ENCODE peak calls at places on chromosomes 12 and 14, in six cellular contexts. One of them, this sample, is unnamed.

GRCh38 chr14:106822905-106823304 is 1296.5 kb downstream of the TMEM121 start:
- DNase-seq in NCI-H1417: no peak
- DNase-seq in NCI-H748 treated with DMSO at 0.1 percent for 48 hours: no peak
- DNase-seq in activated T-helper 1 cell treated with anti-CD3 and anti-CD28 coated beads, Interleukin-2, amount 50 U/mL, for 16 hours: no peak
- DNase-seq in AG08396: no peak
- DNase-seq in activated naive CD4-positive, alpha-beta T cell: no peak
- DNase-seq in this sample: no peak

GRCh38 chr12:12992418-12993175 is 7.5 kb downstream of the HEBP1 start:
- DNase-seq in NCI-H1417: no peak
- DNase-seq in NCI-H748 treated with DMSO at 0.1 percent for 48 hours: no peak
- DNase-seq in activated T-helper 1 cell treated with anti-CD3 and anti-CD28 coated beads, Interleukin-2, amount 50 U/mL, for 16 hours: no peak
- DNase-seq in AG08396: peak
- DNase-seq in activated naive CD4-positive, alpha-beta T cell: no peak
- DNase-seq in this sample: no peak

GRCh38 chr12:39003541-39004160 is 98.3 kb upstream of the CPNE8 start:
- DNase-seq in NCI-H1417: no peak
- DNase-seq in NCI-H748 treated with DMSO at 0.1 percent for 48 hours: no peak
- DNase-seq in activated T-helper 1 cell treated with anti-CD3 and anti-CD28 coated beads, Interleukin-2, amount 50 U/mL, for 16 hours: no peak
- DNase-seq in AG08396: no peak
- DNase-seq in activated naive CD4-positive, alpha-beta T cell: no peak
- DNase-seq in this sample: no peak

GRCh38 chr12:10256064-10256463 is 43.4 kb downstream of the GABARAPL1 start:
- DNase-seq in NCI-H1417: no peak
- DNase-seq in NCI-H748 treated with DMSO at 0.1 percent for 48 hours: no peak
- DNase-seq in activated T-helper 1 cell treated with anti-CD3 and anti-CD28 coated beads, Interleukin-2, amount 50 U/mL, for 16 hours: no peak
- DNase-seq in AG08396: no peak
- DNase-seq in activated naive CD4-positive, alpha-beta T cell: no peak
- DNase-seq in this sample: no peak

GRCh38 chr12:39878753-39879152 is 227.1 kb downstream of the SLC2A13 start:
- DNase-seq in NCI-H1417: no peak
- DNase-seq in NCI-H748 treated with DMSO at 0.1 percent for 48 hours: no peak
- DNase-seq in activated T-helper 1 cell treated with anti-CD3 and anti-CD28 coated beads, Interleukin-2, amount 50 U/mL, for 16 hours: no peak
- DNase-seq in AG08396: no peak
- DNase-seq in activated naive CD4-positive, alpha-beta T cell: no peak
- DNase-seq in this sample: no peak

GRCh38 chr14:99522457-99522891 is 41.3 kb downstream of the CCNK start:
- DNase-seq in NCI-H1417: no peak
- DNase-seq in NCI-H748 treated with DMSO at 0.1 percent for 48 hours: no peak
- DNase-seq in activated T-helper 1 cell treated with anti-CD3 and anti-CD28 coated beads, Interleukin-2, amount 50 U/mL, for 16 hours: no peak
- DNase-seq in AG08396: peak
- DNase-seq in activated naive CD4-positive, alpha-beta T cell: no peak
- DNase-seq in this sample: peak

GRCh38 chr14:93923586-93923985 is 3.6 kb upstream of the FAM181A start:
- DNase-seq in NCI-H1417: peak
- DNase-seq in NCI-H748 treated with DMSO at 0.1 percent for 48 hours: no peak
- DNase-seq in activated T-helper 1 cell treated with anti-CD3 and anti-CD28 coated beads, Interleukin-2, amount 50 U/mL, for 16 hours: no peak
- DNase-seq in AG08396: no peak
- DNase-seq in activated naive CD4-positive, alpha-beta T cell: no peak
- DNase-seq in this sample: no peak

GRCh38 chr12:113208041-113208934 is 13.0 kb upstream of the TPCN1 start:
- DNase-seq in NCI-H1417: no peak
- DNase-seq in NCI-H748 treated with DMSO at 0.1 percent for 48 hours: no peak
- DNase-seq in activated T-helper 1 cell treated with anti-CD3 and anti-CD28 coated beads, Interleukin-2, amount 50 U/mL, for 16 hours: peak
- DNase-seq in AG08396: no peak
- DNase-seq in activated naive CD4-positive, alpha-beta T cell: peak
- DNase-seq in this sample: no peak

GRCh38 chr12:14873440-14874185 is 12.0 kb downstream of the MGP start:
- DNase-seq in NCI-H1417: no peak
- DNase-seq in NCI-H748 treated with DMSO at 0.1 percent for 48 hours: no peak
- DNase-seq in activated T-helper 1 cell treated with anti-CD3 and anti-CD28 coated beads, Interleukin-2, amount 50 U/mL, for 16 hours: no peak
- DNase-seq in AG08396: no peak
- DNase-seq in activated naive CD4-positive, alpha-beta T cell: no peak
- DNase-seq in this sample: peak

GRCh38 chr12:22729898-22730443 is 105.0 kb downstream of the ETNK1 start:
- DNase-seq in NCI-H1417: no peak
- DNase-seq in NCI-H748 treated with DMSO at 0.1 percent for 48 hours: no peak
- DNase-seq in activated T-helper 1 cell treated with anti-CD3 and anti-CD28 coated beads, Interleukin-2, amount 50 U/mL, for 16 hours: no peak
- DNase-seq in AG08396: peak
- DNase-seq in activated naive CD4-positive, alpha-beta T cell: no peak
- DNase-seq in this sample: no peak

GRCh38 chr14:22646570-22647254 is 2.6 kb upstream of the OR6J1 start:
- DNase-seq in NCI-H1417: no peak
- DNase-seq in NCI-H748 treated with DMSO at 0.1 percent for 48 hours: no peak
- DNase-seq in activated T-helper 1 cell treated with anti-CD3 and anti-CD28 coated beads, Interleukin-2, amount 50 U/mL, for 16 hours: no peak
- DNase-seq in AG08396: peak
- DNase-seq in activated naive CD4-positive, alpha-beta T cell: no peak
- DNase-seq in this sample: no peak

GRCh38 chr12:7058163-7058845 is 2.2 kb upstream of the C1S start:
- DNase-seq in NCI-H1417: no peak
- DNase-seq in NCI-H748 treated with DMSO at 0.1 percent for 48 hours: no peak
- DNase-seq in activated T-helper 1 cell treated with anti-CD3 and anti-CD28 coated beads, Interleukin-2, amount 50 U/mL, for 16 hours: no peak
- DNase-seq in AG08396: no peak
- DNase-seq in activated naive CD4-positive, alpha-beta T cell: no peak
- DNase-seq in this sample: no peak

GRCh38 chr14:78005325-78005724 is 164.8 kb upstream of the NRXN3 start:
- DNase-seq in NCI-H1417: no peak
- DNase-seq in NCI-H748 treated with DMSO at 0.1 percent for 48 hours: peak
- DNase-seq in activated T-helper 1 cell treated with anti-CD3 and anti-CD28 coated beads, Interleukin-2, amount 50 U/mL, for 16 hours: no peak
- DNase-seq in AG08396: no peak
- DNase-seq in activated naive CD4-positive, alpha-beta T cell: no peak
- DNase-seq in this sample: no peak

GRCh38 chr12:41345071-41345470 is 157.0 kb downstream of the PDZRN4 start:
- DNase-seq in NCI-H1417: no peak
- DNase-seq in NCI-H748 treated with DMSO at 0.1 percent for 48 hours: peak
- DNase-seq in activated T-helper 1 cell treated with anti-CD3 and anti-CD28 coated beads, Interleukin-2, amount 50 U/mL, for 16 hours: no peak
- DNase-seq in AG08396: no peak
- DNase-seq in activated naive CD4-positive, alpha-beta T cell: no peak
- DNase-seq in this sample: no peak

GRCh38 chr14:21868442-21869046 is 194.9 kb upstream of the OR4E1 start:
- DNase-seq in NCI-H1417: peak
- DNase-seq in NCI-H748 treated with DMSO at 0.1 percent for 48 hours: peak
- DNase-seq in activated T-helper 1 cell treated with anti-CD3 and anti-CD28 coated beads, Interleukin-2, amount 50 U/mL, for 16 hours: peak
- DNase-seq in AG08396: peak
- DNase-seq in activated naive CD4-positive, alpha-beta T cell: peak
- DNase-seq in this sample: peak

GRCh38 chr12:18476866-18477265 is 215.5 kb downstream of the PIK3C2G start:
- DNase-seq in NCI-H1417: no peak
- DNase-seq in NCI-H748 treated with DMSO at 0.1 percent for 48 hours: no peak
- DNase-seq in activated T-helper 1 cell treated with anti-CD3 and anti-CD28 coated beads, Interleukin-2, amount 50 U/mL, for 16 hours: no peak
- DNase-seq in AG08396: no peak
- DNase-seq in activated naive CD4-positive, alpha-beta T cell: no peak
- DNase-seq in this sample: no peak

GRCh38 chr14:32183151-32184048 is 18.4 kb upstream of the RNU6-7 start:
- DNase-seq in NCI-H1417: no peak
- DNase-seq in NCI-H748 treated with DMSO at 0.1 percent for 48 hours: no peak
- DNase-seq in activated T-helper 1 cell treated with anti-CD3 and anti-CD28 coated beads, Interleukin-2, amount 50 U/mL, for 16 hours: no peak
- DNase-seq in AG08396: no peak
- DNase-seq in activated naive CD4-positive, alpha-beta T cell: no peak
- DNase-seq in this sample: no peak

GRCh38 chr12:22712083-22712482 is 87.1 kb downstream of the ETNK1 start:
- DNase-seq in NCI-H1417: no peak
- DNase-seq in NCI-H748 treated with DMSO at 0.1 percent for 48 hours: no peak
- DNase-seq in activated T-helper 1 cell treated with anti-CD3 and anti-CD28 coated beads, Interleukin-2, amount 50 U/mL, for 16 hours: no peak
- DNase-seq in AG08396: no peak
- DNase-seq in activated naive CD4-positive, alpha-beta T cell: no peak
- DNase-seq in this sample: no peak

GRCh38 chr12:69916541-69917270 is 91.7 kb downstream of the MYRFL start:
- DNase-seq in NCI-H1417: no peak
- DNase-seq in NCI-H748 treated with DMSO at 0.1 percent for 48 hours: no peak
- DNase-seq in activated T-helper 1 cell treated with anti-CD3 and anti-CD28 coated beads, Interleukin-2, amount 50 U/mL, for 16 hours: no peak
- DNase-seq in AG08396: no peak
- DNase-seq in activated naive CD4-positive, alpha-beta T cell: no peak
- DNase-seq in this sample: no peak

This sample was measured in NCI-H2171 treated with DMSO at 0.1 percent for 48 hours.